ENCODE peak calls at places on chromosomes 3 and 15, in nine cellular contexts. R is stimulated activated CD8-positive, alpha-beta memory T cell treated with anti-CD3 and anti-CD28 coated beads, Interleukin-7, amount 100 ng/mL, for 4 hours; Q is left ventricle myocardium superior; B is ovary; F is KG1; S is dorsolateral prefrontal cortex; U is WTC11; G is CD4-positive, alpha-beta T cell; O is stimulated activated CD4-positive, alpha-beta T cell treated with anti-CD3 and anti-CD28 coated beads, TNF-alpha, amount 100 ng/mL, for 1 hour. X is an unnamed sample.

GRCh38 chr3:64945171-64945684 is 257.4 kb upstream of the ADAMTS9 start:
- DNase-seq in R (no peak), Q (no peak), B (peak), F (no peak), S (no peak), U (peak), G (no peak), O (no peak), X (no peak)

GRCh38 chr3:12483364-12483763 is 916 bp upstream of the TSEN2 start:
- DNase-seq in R (no peak), Q (no peak), B (no peak), F (no peak), S (no peak), U (no peak), G (no peak), O (no peak), X (no peak)

GRCh38 chr15:50577492-50577891 is 31.0 kb upstream of the USP50 start:
- DNase-seq in R (no peak), Q (no peak), B (no peak), F (no peak), S (no peak), U (no peak), G (no peak), O (no peak), X (no peak)

GRCh38 chr3:153210660-153211059 is 48.6 kb downstream of the RAP2B start:
- DNase-seq in R (no peak), Q (no peak), B (no peak), F (no peak), S (no peak), U (no peak), G (no peak), O (no peak), X (no peak)

GRCh38 chr15:74289671-74290070 is 53.5 kb downstream of the CCDC33 start:
- DNase-seq in R (no peak), Q (no peak), B (no peak), F (no peak), S (no peak), U (no peak), G (no peak), O (no peak), X (no peak)

GRCh38 chr15:67066041-67067021 is 929 bp downstream of the SMAD3 start:
- DNase-seq in R (no peak), Q (peak), B (peak), F (no peak), S (no peak), U (no peak), G (no peak), O (no peak), X (peak)

GRCh38 chr15:81000144-81000625 is 538 bp upstream of the TLNRD1 start:
- DNase-seq in R (no peak), Q (no peak), B (no peak), F (no peak), S (no peak), U (no peak), G (no peak), O (no peak), X (no peak)

GRCh38 chr3:46994801-46995731 is 15.6 kb downstream of the NBEAL2 start:
- DNase-seq in R (no peak), Q (no peak), B (no peak), F (no peak), S (peak), U (no peak), G (no peak), O (no peak), X (no peak)

GRCh38 chr3:146421814-146422748 is 47.3 kb downstream of the PLSCR2 start:
- DNase-seq in R (no peak), Q (no peak), B (no peak), F (no peak), S (no peak), U (no peak), G (no peak), O (no peak), X (no peak)

GRCh38 chr3:132504375-132504921 is 87.1 kb downstream of the DNAJC13 start:
- DNase-seq in R (no peak), Q (no peak), B (no peak), F (no peak), S (no peak), U (no peak), G (no peak), O (no peak), X (no peak)

GRCh38 chr3:190840146-190840545 is 22.3 kb downstream of the GMNC start:
- DNase-seq in R (no peak), Q (no peak), B (no peak), F (no peak), S (no peak), U (no peak), G (no peak), O (no peak), X (no peak)

GRCh38 chr3:98645039-98645438 is 51.6 kb upstream of the CPOX start:
- DNase-seq in R (no peak), Q (no peak), B (no peak), F (no peak), S (no peak), U (no peak), G (no peak), O (no peak), X (no peak)

GRCh38 chr3:197392961-197393360 is 94.5 kb upstream of the DLG1 start:
- DNase-seq in R (no peak), Q (no peak), B (no peak), F (no peak), S (no peak), U (no peak), G (no peak), O (no peak), X (no peak)

GRCh38 chr15:69190091-69190490 is 29.7 kb downstream of the GLCE start:
- DNase-seq in R (no peak), Q (no peak), B (no peak), F (no peak), S (no peak), U (no peak), G (no peak), O (no peak), X (no peak)

GRCh38 chr15:80776420-80777045 is 2.6 kb upstream of the CEMIP start:
- DNase-seq in R (peak), Q (peak), B (peak), F (peak), S (peak), U (peak), G (peak), O (no peak), X (peak)

GRCh38 chr3:135771760-135772159 is 193.8 kb upstream of the PPP2R3A start:
- DNase-seq in R (no peak), Q (no peak), B (no peak), F (no peak), S (no peak), U (no peak), G (no peak), O (no peak), X (no peak)

GRCh38 chr3:14957933-14958332 is 10.6 kb downstream of the NR2C2 start:
- DNase-seq in R (no peak), Q (no peak), B (no peak), F (no peak), S (no peak), U (no peak), G (no peak), O (no peak), X (no peak)

GRCh38 chr15:59353994-59354951 is 18.4 kb downstream of the MYO1E start:
- DNase-seq in R (no peak), Q (no peak), B (no peak), F (no peak), S (no peak), U (peak), G (no peak), O (no peak), X (peak)

X was measured in naive B cell.